ENCODE peak calls at places on chromosomes 6 and 20, in six cellular contexts. One of them, this sample, is unnamed.

GRCh38 chr20:45020236-45020886 is 54.0 kb downstream of the STK4 start:
- DNase-seq in heart left ventricle: no peak
- DNase-seq in left ventricle myocardium inferior: no peak
- DNase-seq in osteocyte: no peak
- DNase-seq in foreskin fibroblast: no peak
- DNase-seq in choroid plexus epithelial cell: peak
- DNase-seq in this sample: no peak

GRCh38 chr20:36248836-36249235 is 12.6 kb downstream of the AAR2 start:
- DNase-seq in heart left ventricle: no peak
- DNase-seq in left ventricle myocardium inferior: no peak
- DNase-seq in osteocyte: no peak
- DNase-seq in foreskin fibroblast: no peak
- DNase-seq in choroid plexus epithelial cell: no peak
- DNase-seq in this sample: no peak

GRCh38 chr20:11376406-11376805 is 541.3 kb upstream of the BTBD3 start:
- DNase-seq in heart left ventricle: no peak
- DNase-seq in left ventricle myocardium inferior: no peak
- DNase-seq in osteocyte: no peak
- DNase-seq in foreskin fibroblast: no peak
- DNase-seq in choroid plexus epithelial cell: peak
- DNase-seq in this sample: no peak

GRCh38 chr6:41509596-41509995 is 36.6 kb upstream of the FOXP4 start:
- DNase-seq in heart left ventricle: no peak
- DNase-seq in left ventricle myocardium inferior: no peak
- DNase-seq in osteocyte: no peak
- DNase-seq in foreskin fibroblast: no peak
- DNase-seq in choroid plexus epithelial cell: no peak
- DNase-seq in this sample: no peak

GRCh38 chr6:110044093-110044492 is 66.0 kb downstream of the GPR6 start:
- DNase-seq in heart left ventricle: no peak
- DNase-seq in left ventricle myocardium inferior: no peak
- DNase-seq in osteocyte: peak
- DNase-seq in foreskin fibroblast: no peak
- DNase-seq in choroid plexus epithelial cell: no peak
- DNase-seq in this sample: no peak

GRCh38 chr6:105310947-105311346 is 91.9 kb downstream of the PREP start:
- DNase-seq in heart left ventricle: no peak
- DNase-seq in left ventricle myocardium inferior: no peak
- DNase-seq in osteocyte: no peak
- DNase-seq in foreskin fibroblast: no peak
- DNase-seq in choroid plexus epithelial cell: no peak
- DNase-seq in this sample: no peak

GRCh38 chr20:57317316-57317788 is 12.3 kb upstream of the SPO11 start:
- DNase-seq in heart left ventricle: no peak
- DNase-seq in left ventricle myocardium inferior: no peak
- DNase-seq in osteocyte: peak
- DNase-seq in foreskin fibroblast: no peak
- DNase-seq in choroid plexus epithelial cell: no peak
- DNase-seq in this sample: no peak

GRCh38 chr6:112956696-112957525 is 609.8 kb downstream of the RFPL4B start:
- DNase-seq in heart left ventricle: peak
- DNase-seq in left ventricle myocardium inferior: no peak
- DNase-seq in osteocyte: no peak
- DNase-seq in foreskin fibroblast: peak
- DNase-seq in choroid plexus epithelial cell: peak
- DNase-seq in this sample: no peak

GRCh38 chr6:27617700-27618689 is 145.1 kb upstream of the ZNF184 start:
- DNase-seq in heart left ventricle: no peak
- DNase-seq in left ventricle myocardium inferior: no peak
- DNase-seq in osteocyte: no peak
- DNase-seq in foreskin fibroblast: no peak
- DNase-seq in choroid plexus epithelial cell: peak
- DNase-seq in this sample: no peak

GRCh38 chr6:84521419-84522001 is 242.9 kb downstream of the TBX18 start:
- DNase-seq in heart left ventricle: no peak
- DNase-seq in left ventricle myocardium inferior: no peak
- DNase-seq in osteocyte: no peak
- DNase-seq in foreskin fibroblast: no peak
- DNase-seq in choroid plexus epithelial cell: no peak
- DNase-seq in this sample: no peak

DNA sequence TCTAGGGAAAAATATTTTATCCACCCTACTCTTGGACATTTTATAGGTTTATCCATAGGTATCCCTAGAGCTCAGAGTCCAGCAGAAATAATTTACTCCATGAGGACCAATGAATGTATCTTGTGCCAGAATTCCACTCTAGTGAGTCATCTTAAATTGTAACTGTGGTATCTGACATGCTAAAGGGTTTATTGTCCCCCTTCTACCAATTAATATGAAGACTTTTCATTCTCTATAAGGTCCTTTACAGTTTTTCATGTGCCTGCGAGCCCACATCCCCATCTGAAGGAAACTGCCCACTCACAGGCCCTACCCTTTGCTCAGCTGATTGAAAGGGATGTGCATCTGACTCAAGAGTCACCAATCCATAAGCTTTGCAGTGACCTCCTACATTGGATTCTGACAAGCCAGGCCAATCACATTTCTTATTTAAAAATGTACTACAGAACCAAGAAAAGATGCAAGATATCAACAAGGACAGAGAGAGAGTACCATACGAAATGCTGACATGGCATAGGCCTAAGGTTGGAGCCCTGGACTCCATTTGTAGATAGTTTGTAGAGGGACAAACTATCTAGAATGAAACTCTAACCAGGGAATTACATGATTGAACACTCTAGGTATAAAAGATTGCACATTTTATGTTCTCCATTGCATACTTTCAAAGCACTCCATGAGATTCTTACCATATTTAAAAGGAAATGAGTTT is 93.4 kb upstream of the DEFB112 start:
- DNase-seq in heart left ventricle: no peak
- DNase-seq in left ventricle myocardium inferior: no peak
- DNase-seq in osteocyte: no peak
- DNase-seq in foreskin fibroblast: no peak
- DNase-seq in choroid plexus epithelial cell: no peak
- DNase-seq in this sample: no peak
- TF ChIP-seq CTCF in heart left ventricle: no peak
- TF ChIP-seq CTCF in left ventricle myocardium inferior: no peak
- TF ChIP-seq CTCF in osteocyte: no peak
- TF ChIP-seq CTCF in foreskin fibroblast: no peak
- TF ChIP-seq CTCF in choroid plexus epithelial cell: no peak
- TF ChIP-seq CTCF in this sample: no peak

GRCh38 chr6:141675957-141676356 is 456.8 kb upstream of the GJE1 start:
- DNase-seq in heart left ventricle: no peak
- DNase-seq in left ventricle myocardium inferior: no peak
- DNase-seq in osteocyte: no peak
- DNase-seq in foreskin fibroblast: no peak
- DNase-seq in choroid plexus epithelial cell: peak
- DNase-seq in this sample: no peak
- TF ChIP-seq CTCF in heart left ventricle: peak
- TF ChIP-seq CTCF in left ventricle myocardium inferior: peak
- TF ChIP-seq CTCF in osteocyte: peak
- TF ChIP-seq CTCF in foreskin fibroblast: peak
- TF ChIP-seq CTCF in choroid plexus epithelial cell: peak
- TF ChIP-seq CTCF in this sample: no peak

DNA sequence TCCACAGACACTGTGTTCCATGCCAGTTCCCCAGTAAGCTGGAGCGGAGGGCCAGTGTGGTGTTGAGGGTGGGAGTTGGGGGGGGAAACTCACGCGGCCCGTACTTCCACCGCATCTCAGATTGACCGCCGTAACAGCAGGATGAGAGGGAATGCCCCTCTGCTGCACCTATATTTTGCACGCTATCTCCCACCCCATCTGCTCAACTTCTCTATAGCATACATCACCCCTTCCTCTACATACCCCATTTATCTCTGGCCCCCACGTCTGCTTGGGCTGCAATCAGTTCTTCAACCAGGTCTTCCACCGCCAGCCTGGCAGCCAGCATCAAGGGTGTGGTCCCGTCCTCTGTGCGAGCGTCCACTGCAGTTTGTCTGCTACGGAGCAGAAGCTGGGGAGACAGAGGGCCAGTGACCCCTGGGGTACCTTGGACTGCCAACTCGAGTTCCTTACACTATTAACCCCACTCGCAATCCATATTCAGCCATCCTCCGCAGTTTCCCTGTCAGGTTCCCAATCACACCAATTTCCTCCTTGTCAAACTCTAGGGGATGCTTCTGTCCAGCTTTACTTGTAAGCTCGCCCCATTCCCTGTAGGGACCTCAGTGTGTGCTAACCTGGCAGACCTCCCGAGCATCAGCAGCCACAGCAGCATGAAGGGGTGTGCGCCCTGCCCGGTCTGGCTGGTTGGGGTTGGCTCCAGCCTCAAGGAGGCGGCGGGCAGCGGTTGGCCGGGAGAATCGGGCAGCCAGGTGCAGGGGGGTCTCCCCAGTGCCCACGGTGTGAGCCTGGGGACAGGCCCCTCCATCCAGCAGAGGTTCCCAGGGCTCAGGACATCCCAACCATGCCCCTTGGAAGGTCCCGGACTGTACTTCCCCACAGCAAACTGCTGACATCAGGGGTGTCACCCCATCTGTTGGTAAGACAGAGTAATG is 4.5 kb upstream of the GPSM3 start:
- DNase-seq in heart left ventricle: peak
- DNase-seq in left ventricle myocardium inferior: peak
- DNase-seq in osteocyte: no peak
- DNase-seq in foreskin fibroblast: no peak
- DNase-seq in choroid plexus epithelial cell: no peak
- DNase-seq in this sample: no peak
- TF ChIP-seq CTCF in heart left ventricle: peak
- TF ChIP-seq CTCF in left ventricle myocardium inferior: no peak
- TF ChIP-seq CTCF in osteocyte: no peak
- TF ChIP-seq CTCF in foreskin fibroblast: no peak
- TF ChIP-seq CTCF in choroid plexus epithelial cell: no peak
- TF ChIP-seq CTCF in this sample: no peak

GRCh38 chr6:12075067-12075563 is 63.0 kb downstream of the HIVEP1 start:
- DNase-seq in heart left ventricle: no peak
- DNase-seq in left ventricle myocardium inferior: no peak
- DNase-seq in osteocyte: no peak
- DNase-seq in foreskin fibroblast: no peak
- DNase-seq in choroid plexus epithelial cell: peak
- DNase-seq in this sample: no peak
- TF ChIP-seq CTCF in heart left ventricle: peak
- TF ChIP-seq CTCF in left ventricle myocardium inferior: peak
- TF ChIP-seq CTCF in osteocyte: peak
- TF ChIP-seq CTCF in foreskin fibroblast: peak
- TF ChIP-seq CTCF in choroid plexus epithelial cell: peak
- TF ChIP-seq CTCF in this sample: peak

DNA sequence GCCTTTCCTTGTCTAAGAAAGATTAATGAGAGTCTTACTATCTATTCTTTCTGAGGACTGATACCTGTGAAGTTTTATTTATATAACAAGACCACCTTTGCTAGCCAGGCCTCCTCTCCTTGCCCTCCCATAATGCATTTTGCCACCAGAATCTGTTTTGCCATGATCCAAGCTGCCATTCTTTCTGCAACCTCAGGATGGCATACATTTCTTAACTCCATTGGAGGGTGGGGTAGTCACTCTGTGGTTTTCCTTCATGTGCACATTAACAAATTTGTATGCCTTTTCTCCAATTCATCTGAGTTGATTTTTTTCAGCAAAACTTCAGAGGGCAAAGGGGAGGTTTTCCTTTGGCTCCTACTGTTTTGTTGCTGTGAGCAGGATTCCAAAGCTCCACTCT is 26.4 kb upstream of the ENPP4 start:
- DNase-seq in heart left ventricle: no peak
- DNase-seq in left ventricle myocardium inferior: no peak
- DNase-seq in osteocyte: no peak
- DNase-seq in foreskin fibroblast: no peak
- DNase-seq in choroid plexus epithelial cell: no peak
- DNase-seq in this sample: no peak
- TF ChIP-seq CTCF in heart left ventricle: no peak
- TF ChIP-seq CTCF in left ventricle myocardium inferior: peak
- TF ChIP-seq CTCF in osteocyte: no peak
- TF ChIP-seq CTCF in foreskin fibroblast: no peak
- TF ChIP-seq CTCF in choroid plexus epithelial cell: no peak
- TF ChIP-seq CTCF in this sample: no peak

DNA sequence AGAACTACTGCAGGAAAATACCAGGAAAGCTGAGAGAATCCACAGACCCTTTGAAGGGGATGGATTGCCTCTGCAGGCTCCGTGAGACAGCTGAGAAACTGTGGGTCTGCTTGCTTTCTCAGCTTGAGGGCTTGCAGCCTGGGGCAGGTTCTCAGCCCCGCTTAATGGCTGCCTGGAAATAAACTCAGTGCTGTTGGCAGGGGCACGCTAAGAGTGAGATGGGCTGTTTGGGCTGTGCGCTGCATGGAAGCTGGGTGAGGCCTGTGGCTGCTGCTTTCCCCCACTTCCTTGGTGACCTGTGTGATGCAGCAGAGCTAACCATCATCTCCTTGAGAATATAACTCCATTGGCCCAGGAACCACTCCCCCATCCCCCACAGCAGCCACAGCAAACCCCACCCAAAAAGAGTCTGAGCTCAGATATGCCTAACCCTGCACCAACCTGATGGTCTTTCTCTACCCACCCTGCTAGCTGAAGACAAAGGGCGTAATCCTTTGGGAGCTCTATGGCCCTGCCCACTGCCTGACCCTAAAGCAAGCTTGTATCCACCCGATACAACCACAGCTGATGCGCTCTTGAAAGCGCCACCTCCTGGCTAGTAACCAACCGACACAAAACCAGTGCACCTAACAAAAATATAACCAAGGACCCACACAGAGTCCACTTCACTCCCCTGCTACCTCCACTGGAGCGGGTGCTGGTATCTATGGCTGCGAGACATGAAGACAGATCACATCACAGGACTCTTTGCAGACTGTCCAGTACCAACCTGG is 800.6 kb upstream of the MAP3K7 start:
- DNase-seq in heart left ventricle: no peak
- DNase-seq in left ventricle myocardium inferior: no peak
- DNase-seq in osteocyte: no peak
- DNase-seq in foreskin fibroblast: no peak
- DNase-seq in choroid plexus epithelial cell: no peak
- DNase-seq in this sample: no peak
- TF ChIP-seq CTCF in heart left ventricle: no peak
- TF ChIP-seq CTCF in left ventricle myocardium inferior: no peak
- TF ChIP-seq CTCF in osteocyte: no peak
- TF ChIP-seq CTCF in foreskin fibroblast: no peak
- TF ChIP-seq CTCF in choroid plexus epithelial cell: no peak
- TF ChIP-seq CTCF in this sample: peak

DNA sequence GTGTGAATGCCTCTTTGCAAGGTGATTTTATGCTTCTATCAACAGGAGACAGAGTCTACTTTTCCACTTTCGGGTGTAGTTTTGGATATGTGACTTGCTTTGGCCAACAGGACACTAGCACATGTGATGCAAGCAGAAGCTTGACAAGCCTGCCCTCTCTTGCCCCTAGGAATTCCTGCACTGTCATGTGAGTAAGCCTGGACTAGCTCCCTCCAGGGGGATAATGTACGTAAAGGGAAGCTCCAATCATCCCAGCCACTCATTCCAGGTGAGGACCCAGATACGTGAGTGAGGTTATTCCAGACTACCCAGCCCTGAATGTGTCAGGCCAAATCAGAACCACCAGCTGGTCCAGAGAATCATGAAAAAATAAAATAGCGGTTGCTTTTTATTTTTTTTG is 33.3 kb downstream of the BEND3 start:
- DNase-seq in heart left ventricle: no peak
- DNase-seq in left ventricle myocardium inferior: no peak
- DNase-seq in osteocyte: no peak
- DNase-seq in foreskin fibroblast: peak
- DNase-seq in choroid plexus epithelial cell: peak
- DNase-seq in this sample: no peak
- TF ChIP-seq CTCF in heart left ventricle: no peak
- TF ChIP-seq CTCF in left ventricle myocardium inferior: peak
- TF ChIP-seq CTCF in osteocyte: no peak
- TF ChIP-seq CTCF in foreskin fibroblast: no peak
- TF ChIP-seq CTCF in choroid plexus epithelial cell: no peak
- TF ChIP-seq CTCF in this sample: no peak

This sample was measured in progenitor cell of endocrine pancreas.